ENCODE peak calls at places on chromosomes 7 and 10, in nine cellular contexts. R is colonic mucosa, Q is thoracic aorta, N is neuronal stem cell, X is HAP-1, M is body of pancreas, Z is Panc1, L is right cardiac atrium, A is left ventricle myocardium inferior. P is an unnamed sample.

GRCh38 chr10:5603091-5603847 is 63.1 kb downstream of the ASB13 start:
- DNase-seq in M (no peak), A (no peak), Z (no peak), X (no peak), L (no peak), N (no peak), Q (no peak), R (no peak), P (no peak)

GRCh38 chr7:150901160-150902035 is 49.1 kb downstream of the AOC1 start:
- DNase-seq in A (peak; percentile 34), R (peak; percentile 85), M (peak; percentile 53), X (no peak), Q (no peak), L (no peak), Z (no peak), N (no peak), P (no peak)

GRCh38 chr7:133851416-133851815 is 275.7 kb upstream of the LRGUK start:
- DNase-seq in A (no peak), M (no peak), X (no peak), R (no peak), L (no peak), Q (no peak), Z (no peak), N (no peak), P (no peak)

GRCh38 chr7:4774804-4775280 is 581 bp upstream of the AP5Z1 start:
- DNase-seq in N (no peak), R (peak; percentile 41), M (peak; percentile 40), X (no peak), A (no peak), L (peak; percentile 78), Z (peak; percentile 36), Q (no peak), P (no peak)

GRCh38 chr7:19522486-19522885 is 186.4 kb downstream of the POLR1F start:
- DNase-seq in M (no peak), R (no peak), N (no peak), Z (no peak), A (no peak), L (no peak), Q (no peak), X (no peak), P (no peak)

GRCh38 chr7:133529861-133530260 is 277.0 kb downstream of the EXOC4 start:
- DNase-seq in Z (no peak), M (no peak), N (no peak), A (no peak), R (no peak), X (no peak), Q (no peak), L (no peak), P (no peak)

GRCh38 chr10:92689663-92690210 is at the start of gene HHEX:
- DNase-seq in X (peak; percentile 75), Z (no peak), M (peak; percentile 66), Q (no peak), N (peak; percentile 18), L (peak; percentile 86), R (peak; percentile 65), A (peak; percentile 61), P (no peak)

GRCh38 chr7:32070406-32071360 is at the start of gene PDE1C:
- DNase-seq in N (peak; percentile 21), R (no peak), Z (no peak), M (peak; percentile 16), L (peak; percentile 81), Q (no peak), A (peak; percentile 80), X (no peak), P (no peak)

GRCh38 chr7:110544199-110544598 is 546.7 kb upstream of the LRRN3 start:
- DNase-seq in M (no peak), R (no peak), A (no peak), Z (no peak), L (no peak), Q (no peak), X (no peak), N (no peak), P (no peak)

GRCh38 chr7:63028376-63029206 is 970.1 kb upstream of the ZNF722 start:
- DNase-seq in M (no peak), R (no peak), A (no peak), N (no peak), Z (no peak), L (no peak), Q (no peak), X (no peak), P (no peak)

GRCh38 chr7:130917669-130918128 is 183.7 kb upstream of the KLF14 start:
- DNase-seq in Q (no peak), A (no peak), N (no peak), R (no peak), Z (no peak), M (no peak), L (no peak), X (no peak), P (no peak)

GRCh38 chr7:50957427-50957826 is 174.7 kb upstream of the GRB10 start:
- DNase-seq in Z (no peak), L (no peak), X (no peak), Q (no peak), N (no peak), M (no peak), R (no peak), A (no peak), P (no peak)

GRCh38 chr7:16399265-16399801 is 22.0 kb downstream of the CRPPA start:
- DNase-seq in Z (no peak), L (peak; percentile 56), M (peak; percentile 22), Q (no peak), A (no peak), N (no peak), X (no peak), R (no peak), P (no peak)

GRCh38 chr7:16402084-16402483 is 19.3 kb downstream of the CRPPA start:
- DNase-seq in A (no peak), Q (no peak), L (no peak), N (no peak), R (no peak), X (no peak), Z (no peak), M (no peak), P (no peak)

GRCh38 chr7:16398211-16399017 is 22.9 kb downstream of the CRPPA start:
- DNase-seq in M (no peak), R (no peak), Q (no peak), A (no peak), Z (no peak), X (no peak), N (no peak), L (peak; percentile 28), P (no peak)

GRCh38 chr7:16400896-16401275 is 20.5 kb downstream of the CRPPA start:
- DNase-seq in Q (no peak), M (no peak), L (no peak), A (no peak), N (no peak), Z (no peak), R (no peak), X (no peak), P (no peak)

GRCh38 chr7:16399916-16400895 is 21.1 kb downstream of the CRPPA start:
- DNase-seq in N (no peak), L (peak; percentile 53), M (no peak), Z (no peak), Q (no peak), A (no peak), R (no peak), X (no peak), P (no peak)
- H3K9me3 ChIP-seq in N (peaks cover 40% of the 10 kb centered on the region), L (no peaks in the 10 kb centered on the region), M (no peaks in the 10 kb centered on the region), Z (peaks cover 59% of the 10 kb centered on the region), Q (peaks cover 7% of the 10 kb centered on the region), A (peaks cover 23% of the 10 kb centered on the region), R (no peaks in the 10 kb centered on the region), X (peaks cover 17% of the 10 kb centered on the region), P (peaks cover 9% of the 10 kb centered on the region)

DNA sequence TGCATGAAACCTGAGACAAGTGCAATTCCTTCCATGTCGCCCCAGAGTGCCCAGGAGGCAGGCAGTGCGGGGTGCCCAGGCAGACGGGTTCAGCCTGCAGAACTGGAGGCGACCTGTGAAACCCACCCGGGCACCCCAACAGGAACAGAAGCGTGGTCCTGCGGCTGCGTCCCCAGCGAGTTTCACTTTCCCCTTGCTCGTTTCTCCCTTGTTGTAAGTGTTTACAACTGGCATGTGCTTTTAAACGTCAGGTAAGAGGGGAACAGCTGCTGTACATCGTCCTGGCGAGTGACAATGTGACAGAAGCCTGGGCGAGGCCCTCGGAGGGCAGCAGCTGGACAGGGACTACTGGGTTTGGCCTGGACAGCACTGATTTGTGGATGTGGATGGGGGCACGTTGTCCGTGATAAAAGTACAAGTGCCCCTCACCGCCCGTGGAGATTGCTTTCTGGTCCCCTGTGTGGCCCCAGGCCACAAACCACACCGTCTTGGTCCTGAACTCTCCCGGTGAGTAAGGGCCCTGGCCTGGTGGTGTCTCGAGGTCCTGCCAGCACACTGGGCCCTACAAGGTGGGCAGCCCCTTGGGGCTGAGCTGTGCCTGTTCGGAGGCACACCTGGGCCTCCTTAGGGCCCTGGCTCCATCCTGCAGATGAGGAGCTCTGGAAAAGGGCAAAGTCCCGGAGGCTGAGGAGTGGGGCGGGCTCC is 4.0 kb downstream of the VENTX start:
- DNase-seq in Z (no peak), M (no peak), N (no peak), R (no peak), X (no peak), A (no peak), L (peak; percentile 35), Q (no peak), P (no peak)
- H3K27me3 ChIP-seq in Z (peaks cover 4% of the 10 kb centered on the region), M (peaks cover 14% of the 10 kb centered on the region), N (peaks cover 84% of the 10 kb centered on the region), R (peaks cover 23% of the 10 kb centered on the region), X (no peaks in the 10 kb centered on the region), A (peaks cover 100% of the 10 kb centered on the region), L (no peaks in the 10 kb centered on the region), Q (no peaks in the 10 kb centered on the region), P (peaks cover 58% of the 10 kb centered on the region)

GRCh38 chr10:128362514-128362913 is 236.3 kb upstream of the MKI67 start:
- DNase-seq in Q (no peak), R (no peak), A (no peak), M (no peak), X (no peak), L (no peak), Z (no peak), N (no peak), P (no peak)
- H3K9me3 ChIP-seq in Q (no peaks in the 10 kb centered on the region), R (no peaks in the 10 kb centered on the region), A (no peaks in the 10 kb centered on the region), M (no peaks in the 10 kb centered on the region), X (no peaks in the 10 kb centered on the region), L (no peaks in the 10 kb centered on the region), Z (no peaks in the 10 kb centered on the region), N (no peaks in the 10 kb centered on the region), P (no peaks in the 10 kb centered on the region)

GRCh38 chr10:1474376-1475094 is 262.8 kb downstream of the ADARB2 start:
- DNase-seq in A (no peak), X (no peak), Q (no peak), M (no peak), L (no peak), R (no peak), Z (no peak), N (no peak), P (no peak)

GRCh38 chr10:1473874-1474273 is 263.5 kb downstream of the ADARB2 start:
- DNase-seq in X (no peak), M (no peak), R (no peak), A (no peak), Q (no peak), Z (no peak), N (no peak), L (no peak), P (no peak)

GRCh38 chr10:1472605-1473004 is 264.7 kb downstream of the ADARB2 start:
- DNase-seq in Z (no peak), A (no peak), M (no peak), N (no peak), L (no peak), X (no peak), Q (no peak), R (no peak), P (no peak)

GRCh38 chr10:1475095-1475583 is 262.2 kb downstream of the ADARB2 start:
- DNase-seq in Q (no peak), A (no peak), X (no peak), L (no peak), R (no peak), M (no peak), N (no peak), Z (no peak), P (no peak)

GRCh38 chr10:1472178-1472577 is 265.1 kb downstream of the ADARB2 start:
- DNase-seq in X (no peak), M (no peak), L (no peak), R (no peak), Z (no peak), N (no peak), Q (no peak), A (no peak), P (no peak)
- H3K27me3 ChIP-seq in X (no peaks in the 10 kb centered on the region), M (peaks cover 3% of the 10 kb centered on the region), L (no peaks in the 10 kb centered on the region), R (no peaks in the 10 kb centered on the region), Z (no peaks in the 10 kb centered on the region), N (no peaks in the 10 kb centered on the region), Q (no peaks in the 10 kb centered on the region), A (peaks cover 78% of the 10 kb centered on the region), P (no peaks in the 10 kb centered on the region)

P was measured in CD4-positive, alpha-beta T cell.